ENCODE peak calls at places on chromosomes 7 and 10, in eight cellular contexts. C, H, B, Y, I, X, P and S are unnamed samples.

GRCh38 chr10:79403441-79404230 is 41.8 kb downstream of the ZCCHC24 start:
- DNase-seq in Y (no peak), B (peak), H (no peak), C (no peak), I (no peak), X (peak), P (peak), S (no peak)

GRCh38 chr10:26869528-26869927 is 8.8 kb upstream of the ABI1 start:
- DNase-seq in P (no peak), I (no peak), H (no peak), X (no peak), C (no peak), Y (no peak), B (peak), S (no peak)

GRCh38 chr7:98400538-98401427 is at the start of gene BAIAP2L1:
- DNase-seq in B (peak), I (peak), C (peak), Y (peak), X (peak), P (peak), H (peak), S (peak)

GRCh38 chr10:82609845-82610244 is 734.9 kb downstream of the NRG3 start:
- DNase-seq in B (no peak), Y (no peak), H (no peak), P (no peak), C (no peak), X (peak), I (no peak), S (no peak)

GRCh38 chr10:9311702-9312499 is 1257.4 kb downstream of the GATA3 start:
- DNase-seq in I (no peak), B (no peak), Y (no peak), C (no peak), X (no peak), H (no peak), P (no peak), S (no peak)

GRCh38 chr7:131374821-131375220 is 47.1 kb downstream of the MKLN1 start:
- DNase-seq in C (no peak), H (no peak), Y (no peak), X (no peak), P (no peak), I (no peak), B (no peak), S (no peak)

GRCh38 chr7:5217851-5218331 is 27.9 kb downstream of the WIPI2 start:
- DNase-seq in B (no peak), P (peak), H (no peak), Y (no peak), X (no peak), C (peak), I (no peak), S (no peak)

GRCh38 chr7:87218941-87219544 is 489 bp downstream of the TMEM243 start:
- DNase-seq in B (peak), P (peak), H (no peak), Y (no peak), C (no peak), I (no peak), X (peak), S (peak)

GRCh38 chr7:121023683-121024507 is 35.4 kb downstream of the CPED1 start:
- DNase-seq in B (no peak), H (no peak), P (no peak), I (no peak), X (no peak), C (no peak), Y (no peak), S (no peak)

GRCh38 chr10:104835422-104835821 is 194.3 kb downstream of the SORCS3 start:
- DNase-seq in B (no peak), C (no peak), Y (no peak), P (no peak), I (no peak), X (no peak), H (no peak), S (no peak)

GRCh38 chr7:7861211-7861633 is 107.4 kb upstream of the GLCCI1 start:
- DNase-seq in P (no peak), I (no peak), Y (no peak), H (peak), B (peak), X (no peak), C (no peak), S (no peak)

GRCh38 chr10:14530465-14530864 is 199.7 kb upstream of the FRMD4A start:
- DNase-seq in Y (no peak), X (no peak), I (no peak), H (no peak), P (no peak), C (no peak), B (no peak), S (no peak)

GRCh38 chr7:107201795-107202450 is 33.1 kb downstream of the HBP1 start:
- DNase-seq in X (peak), P (no peak), I (peak), Y (no peak), H (no peak), C (peak), B (peak), S (no peak)

GRCh38 chr7:132457658-132458057 is 118.6 kb downstream of the PLXNA4 start:
- DNase-seq in I (no peak), X (no peak), B (no peak), H (no peak), Y (no peak), P (no peak), C (no peak), S (no peak)

GRCh38 chr10:95445223-95445836 is 115.8 kb downstream of the SORBS1 start:
- DNase-seq in H (peak), X (no peak), B (peak), C (no peak), Y (no peak), I (no peak), P (peak), S (no peak)

GRCh38 chr7:44145969-44146897 is 5.1 kb upstream of the MYL7 start:
- DNase-seq in I (peak), P (peak), Y (no peak), H (peak), B (peak), C (peak), X (peak), S (peak)

GRCh38 chr7:32164341-32164996 is 94.3 kb upstream of the PDE1C start:
- DNase-seq in P (no peak), C (peak), X (peak), B (peak), I (peak), H (no peak), Y (no peak), S (no peak)

GRCh38 chr7:126185959-126186580 is 1066.7 kb downstream of the GRM8 start:
- DNase-seq in X (peak), H (no peak), B (no peak), I (peak), C (peak), Y (no peak), P (no peak), S (no peak)

GRCh38 chr10:6202684-6203330 is at the start of gene PFKFB3:
- DNase-seq in B (peak), C (peak), X (peak), P (peak), I (peak), Y (peak), H (peak), S (peak)

GRCh38 chr10:6204063-6204340 is 1.3 kb downstream of the PFKFB3 start:
- DNase-seq in H (no peak), P (peak), Y (no peak), B (no peak), X (peak), I (no peak), C (no peak), S (no peak)

GRCh38 chr10:6204341-6205191 is 1.8 kb downstream of the PFKFB3 start:
- DNase-seq in X (peak), H (no peak), P (peak), Y (no peak), I (no peak), B (peak), C (no peak), S (no peak)

GRCh38 chr10:6202098-6202683 is 541 bp upstream of the PFKFB3 start:
- DNase-seq in X (no peak), Y (no peak), B (no peak), P (peak), C (no peak), H (no peak), I (no peak), S (no peak)

DNA sequence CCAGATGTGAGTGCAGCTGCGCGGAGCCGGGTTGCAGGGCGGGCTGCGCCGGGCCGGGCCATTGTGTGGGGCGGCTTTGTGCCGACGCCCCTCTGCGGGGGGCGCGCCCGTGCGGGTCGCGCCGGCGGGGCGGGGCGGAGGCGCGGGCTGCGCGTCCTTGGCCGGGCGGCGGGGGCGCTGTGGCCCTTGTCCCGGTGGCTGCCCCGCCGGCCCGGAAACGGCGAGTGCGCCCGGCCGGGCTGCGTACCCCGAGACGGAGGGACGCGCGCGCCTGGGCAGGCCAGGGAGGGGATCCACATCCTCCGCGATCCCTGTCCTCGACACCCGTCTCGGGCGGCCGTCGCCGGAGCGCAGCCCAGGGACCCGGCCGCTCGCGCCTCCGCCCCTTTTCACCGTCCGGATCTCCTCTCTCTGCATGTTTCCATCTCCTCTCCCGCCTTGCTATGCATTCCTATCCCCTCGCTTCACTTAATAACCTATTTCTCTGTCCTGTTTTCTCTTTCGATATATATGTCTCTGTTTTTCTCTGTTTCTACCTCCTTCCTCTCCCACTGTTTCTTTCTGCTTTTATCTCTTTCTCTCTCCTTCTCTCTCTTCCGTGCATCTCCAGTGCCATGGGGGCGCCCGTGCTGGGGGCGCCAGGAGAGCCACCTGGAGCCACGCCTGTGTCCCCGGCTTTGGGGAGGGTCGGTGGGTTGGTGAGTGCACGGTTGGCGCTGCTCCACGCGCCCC is 765 bp downstream of the PFKFB3 start:
- DNase-seq in Y (peak), H (no peak), B (peak), I (no peak), P (peak), C (peak), X (peak), S (no peak)
- TF ChIP-seq CTCF in Y (no peak), H (peak), B (no peak), I (peak), P (peak), C (no peak), X (peak), S (no peak)

GRCh38 chr10:62076872-62077271 is 175.4 kb downstream of the ARID5B start:
- DNase-seq in C (no peak), X (no peak), B (peak), H (no peak), I (no peak), Y (no peak), P (no peak), S (no peak)
- TF ChIP-seq CTCF in C (no peak), X (no peak), B (no peak), H (no peak), I (no peak), Y (no peak), P (no peak), S (no peak)

GRCh38 chr7:20993693-20994092 is 207.0 kb upstream of the SP8 start:
- DNase-seq in P (no peak), C (no peak), X (no peak), Y (no peak), I (no peak), H (no peak), B (no peak), S (no peak)

GRCh38 chr7:20991544-20991943 is 204.9 kb upstream of the SP8 start:
- DNase-seq in P (no peak), I (no peak), C (no peak), X (peak), Y (no peak), H (no peak), B (no peak), S (no peak)
- TF ChIP-seq CTCF in P (no peak), I (no peak), C (no peak), X (peak), Y (no peak), H (no peak), B (no peak), S (no peak)

GRCh38 chr7:43071604-43072003 is 40.8 kb upstream of the HECW1 start:
- DNase-seq in B (peak), H (no peak), P (no peak), X (peak), Y (no peak), I (peak), C (no peak), S (no peak)
- TF ChIP-seq CTCF in B (peak), H (peak), P (no peak), X (peak), Y (no peak), I (peak), C (peak), S (no peak)

DNA sequence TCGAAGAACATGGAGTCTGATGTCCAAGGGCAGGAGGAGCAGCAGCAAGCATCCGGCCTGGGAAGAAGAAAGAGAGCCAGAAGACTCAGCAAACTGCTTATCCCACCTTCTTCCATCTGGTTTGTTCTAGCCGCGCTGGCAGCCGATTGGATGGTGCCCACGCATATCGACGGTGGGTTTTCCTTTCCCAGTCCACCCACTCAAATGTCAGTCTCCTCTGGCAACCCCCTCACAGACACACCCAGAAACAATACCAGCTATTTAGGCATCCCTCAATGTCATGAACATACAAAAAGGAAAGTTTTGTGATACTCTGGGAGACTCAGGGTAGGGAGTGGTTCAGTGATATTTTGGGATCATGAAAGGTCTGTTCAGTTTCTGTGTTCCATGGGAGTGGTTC is 139.6 kb downstream of the LYZL1 start:
- DNase-seq in P (no peak), X (no peak), B (no peak), I (no peak), C (no peak), Y (no peak), H (no peak), S (no peak)
- TF ChIP-seq CTCF in P (no peak), X (no peak), B (no peak), I (no peak), C (no peak), Y (no peak), H (no peak), S (no peak)

GRCh38 chr7:4162845-4163564 is 519.1 kb upstream of the FOXK1 start:
- DNase-seq in H (no peak), X (no peak), I (no peak), Y (no peak), B (no peak), P (no peak), C (no peak), S (no peak)

GRCh38 chr7:4163565-4164203 is 518.4 kb upstream of the FOXK1 start:
- DNase-seq in Y (no peak), H (no peak), I (no peak), B (no peak), C (no peak), X (no peak), P (no peak), S (no peak)

GRCh38 chr7:4166807-4167206 is 515.3 kb upstream of the FOXK1 start:
- DNase-seq in B (no peak), I (no peak), H (no peak), X (no peak), C (no peak), P (no peak), Y (no peak), S (no peak)

GRCh38 chr7:4166340-4166739 is 515.8 kb upstream of the FOXK1 start:
- DNase-seq in C (no peak), X (no peak), B (no peak), P (no peak), Y (no peak), H (no peak), I (no peak), S (no peak)

DNA sequence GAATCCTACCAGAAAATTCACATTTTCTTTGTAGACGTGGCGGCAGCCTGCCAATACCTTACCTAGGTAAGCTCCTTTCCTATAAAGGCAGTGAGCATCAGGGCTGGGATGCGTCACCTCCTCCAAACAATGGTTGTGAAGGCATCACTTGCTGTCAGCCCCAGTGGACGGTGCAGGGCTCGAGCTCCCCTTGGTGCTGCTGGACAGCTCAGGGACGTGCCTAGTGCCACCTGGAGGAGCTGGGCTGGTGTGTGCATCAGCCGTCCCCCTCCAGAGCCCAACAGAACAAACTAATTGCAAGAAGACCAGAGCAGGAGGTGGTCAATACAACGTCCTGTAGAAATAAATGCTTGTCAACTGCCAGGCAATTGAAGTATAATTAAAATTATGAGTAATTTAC is 517.5 kb upstream of the FOXK1 start:
- DNase-seq in Y (no peak), B (no peak), P (no peak), I (no peak), C (no peak), H (no peak), X (peak), S (no peak)
- TF ChIP-seq CTCF in Y (no peak), B (no peak), P (no peak), I (no peak), C (no peak), H (no peak), X (peak), S (no peak)